ENCODE peak calls at places on chromosomes 1 and 21, in five cellular contexts. B, R, Q, N and T are unnamed samples.

GRCh38 chr1:45925728-45926287 is 122.4 kb downstream of the MAST2 start:
- DNase-seq in B (no peak), R (no peak), Q (peak; percentile 24), N (no peak), T (no peak)

GRCh38 chr1:15985611-15986272 is 9.8 kb upstream of the ZBTB17 start:
- DNase-seq in B (peak; percentile 24), R (no peak), Q (no peak), N (no peak), T (no peak)

GRCh38 chr1:229091721-229092136 is 179.2 kb upstream of the RAB4A start:
- DNase-seq in B (no peak), R (no peak), Q (no peak), N (no peak), T (no peak)

GRCh38 chr21:17044696-17045095 is 468.1 kb upstream of the CXADR start:
- DNase-seq in B (no peak), R (no peak), Q (no peak), N (no peak), T (no peak)

GRCh38 chr21:46099476-46099875 is 1.6 kb downstream of the COL6A2 start:
- DNase-seq in B (peak; percentile 15), R (peak; percentile 13), Q (no peak), N (peak; percentile 47), T (no peak)

GRCh38 chr1:32858791-32859190 is 11.9 kb downstream of the FNDC5 start:
- DNase-seq in B (no peak), R (no peak), Q (no peak), N (no peak), T (no peak)

GRCh38 chr21:35976929-35977328 is 83.4 kb downstream of the SETD4 start:
- DNase-seq in B (no peak), R (no peak), Q (no peak), N (no peak), T (no peak)

GRCh38 chr1:19163261-19163660 is 46.8 kb downstream of the UBR4 start:
- DNase-seq in B (no peak), R (no peak), Q (no peak), N (no peak), T (no peak)

GRCh38 chr1:155200920-155201319 is 6.8 kb downstream of the THBS3 start:
- DNase-seq in B (no peak), R (no peak), Q (no peak), N (no peak), T (no peak)

GRCh38 chr1:202656057-202656456 is 54.2 kb downstream of the SYT2 start:
- DNase-seq in B (peak; percentile 22), R (peak; percentile 54), Q (no peak), N (peak; percentile 54), T (peak; percentile 31)

GRCh38 chr1:179910934-179911333 is 28.8 kb downstream of the TOR1AIP1 start:
- DNase-seq in B (no peak), R (no peak), Q (no peak), N (no peak), T (no peak)

GRCh38 chr21:26120833-26121232 is 49.7 kb downstream of the APP start:
- DNase-seq in B (no peak), R (no peak), Q (no peak), N (no peak), T (no peak)

GRCh38 chr1:159839135-159839849 is 12.6 kb downstream of the SLAMF8 start:
- DNase-seq in B (no peak), R (peak; percentile 22), Q (peak; percentile 36), N (no peak), T (no peak)

GRCh38 chr1:50427818-50428779 is 4.9 kb upstream of the DMRTA2 start:
- DNase-seq in B (no peak), R (no peak), Q (no peak), N (peak; percentile 56), T (no peak)

GRCh38 chr1:180691322-180691721 is 59.5 kb downstream of the XPR1 start:
- DNase-seq in B (no peak), R (no peak), Q (no peak), N (no peak), T (no peak)

GRCh38 chr1:244427647-244428046 is 24.1 kb downstream of the ADSS2 start:
- DNase-seq in B (no peak), R (no peak), Q (no peak), N (no peak), T (no peak)

GRCh38 chr21:31284797-31285397 is 59.2 kb downstream of the TIAM1 start:
- DNase-seq in B (no peak), R (no peak), Q (no peak), N (no peak), T (no peak)

GRCh38 chr1:225915538-225915991 is 8.5 kb downstream of the PYCR2 start:
- DNase-seq in B (no peak), R (no peak), Q (no peak), N (peak; percentile 89), T (no peak)

GRCh38 chr1:29256979-29257804 is 20.9 kb downstream of the PTPRU start:
- DNase-seq in B (no peak), R (no peak), Q (no peak), N (peak; percentile 63), T (no peak)

GRCh38 chr21:42376338-42376982 is 10.1 kb upstream of the TFF1 start:
- DNase-seq in B (no peak), R (peak; percentile 77), Q (no peak), N (no peak), T (no peak)

GRCh38 chr1:246165826-246166709 is 341.0 kb downstream of the SMYD3 start:
- DNase-seq in B (peak; percentile 41), R (no peak), Q (no peak), N (no peak), T (no peak)

GRCh38 chr1:23836037-23836436 is 10.8 kb upstream of the HMGCL start:
- DNase-seq in B (no peak), R (no peak), Q (no peak), N (no peak), T (no peak)

GRCh38 chr1:27646676-27647075 is 11.7 kb upstream of the FGR start:
- DNase-seq in B (no peak), R (no peak), Q (no peak), N (no peak), T (no peak)

GRCh38 chr1:14067686-14068085 is 367.7 kb downstream of the PRDM2 start:
- DNase-seq in B (no peak), R (no peak), Q (no peak), N (no peak), T (no peak)

GRCh38 chr1:116288201-116288598 is 84.8 kb upstream of the ATP1A1 start:
- DNase-seq in B (no peak), R (no peak), Q (peak; percentile 57), N (no peak), T (no peak)

GRCh38 chr21:41374867-41375533 is 13.2 kb downstream of the MX2 start:
- DNase-seq in B (no peak), R (no peak), Q (no peak), N (no peak), T (no peak)

GRCh38 chr1:54324031-54324654 is 82.1 kb downstream of the SSBP3 start:
- DNase-seq in B (no peak), R (peak; percentile 42), Q (no peak), N (no peak), T (no peak)

GRCh38 chr21:40324389-40324788 is 457.2 kb downstream of the PCP4 start:
- DNase-seq in B (no peak), R (no peak), Q (no peak), N (no peak), T (no peak)
- TF ChIP-seq RAD21 in B (no peak), R (no peak), Q (no peak), N (no peak), T (no peak)

GRCh38 chr1:162984699-162985098 is 84.5 kb upstream of the RGS4 start:
- DNase-seq in B (no peak), R (no peak), Q (no peak), N (no peak), T (no peak)

GRCh38 chr1:162988869-162989268 is 80.3 kb upstream of the RGS4 start:
- DNase-seq in B (peak; percentile 2), R (peak; percentile 11), Q (no peak), N (no peak), T (no peak)

GRCh38 chr1:162985816-162986215 is 83.3 kb upstream of the RGS4 start:
- DNase-seq in B (no peak), R (no peak), Q (no peak), N (no peak), T (no peak)

GRCh38 chr1:162990665-162991064 is 78.5 kb upstream of the RGS4 start:
- DNase-seq in B (no peak), R (no peak), Q (no peak), N (no peak), T (no peak)

GRCh38 chr1:162987866-162988265 is 81.3 kb upstream of the RGS4 start:
- DNase-seq in B (no peak), R (no peak), Q (no peak), N (no peak), T (no peak)
- TF ChIP-seq USF2 in B (no peak), R (no peak), Q (no peak), N (no peak), T (no peak)

GRCh38 chr1:43764581-43764980 is 57.2 kb downstream of the ST3GAL3 start:
- DNase-seq in B (no peak), R (no peak), Q (no peak), N (peak; percentile 34), T (no peak)

GRCh38 chr1:43763497-43763973 is 56.2 kb downstream of the ST3GAL3 start:
- DNase-seq in B (peak; percentile 71), R (peak; percentile 71), Q (peak; percentile 72), N (peak; percentile 78), T (peak; percentile 79)

GRCh38 chr1:43766818-43767525 is 59.6 kb downstream of the ST3GAL3 start:
- DNase-seq in B (no peak), R (no peak), Q (peak; percentile 67), N (no peak), T (no peak)

GRCh38 chr1:43768168-43768567 is 60.8 kb downstream of the ST3GAL3 start:
- DNase-seq in B (no peak), R (no peak), Q (no peak), N (no peak), T (no peak)

DNA sequence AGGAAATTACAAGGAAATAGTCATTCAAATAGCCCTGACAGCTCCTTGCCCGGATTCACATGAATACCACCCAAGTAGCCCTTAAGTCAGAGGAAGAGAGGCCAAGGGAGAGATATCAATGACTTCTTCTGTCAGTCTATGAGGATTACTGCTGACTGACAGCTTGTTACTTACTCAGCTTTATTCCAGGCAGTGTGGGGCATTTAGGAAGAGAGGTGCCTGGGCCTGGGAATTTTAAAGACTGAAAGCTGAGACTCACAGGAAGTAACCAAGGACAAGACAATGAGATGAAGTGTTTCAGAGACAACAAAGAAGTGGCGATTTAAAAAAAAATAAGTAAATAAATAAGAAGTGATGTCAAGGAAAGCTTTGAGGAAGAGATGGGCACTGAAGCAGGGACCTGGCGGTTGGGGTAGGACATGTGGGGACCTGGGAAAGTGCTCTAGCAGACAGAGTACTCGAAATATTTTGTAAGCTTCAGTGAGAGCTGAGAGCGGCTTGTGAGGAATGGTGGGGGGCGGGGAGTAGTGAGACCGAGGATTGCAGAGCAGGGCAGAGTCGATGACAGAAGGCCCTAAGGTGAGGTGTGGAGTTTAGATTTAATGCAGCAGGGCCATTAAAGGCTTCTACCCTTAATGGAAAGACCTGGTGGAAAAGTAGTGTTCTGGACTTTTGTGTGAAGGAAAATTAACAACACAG is 58.9 kb downstream of the ST3GAL3 start:
- DNase-seq in B (no peak), R (no peak), Q (no peak), N (no peak), T (no peak)
- TF ChIP-seq REST in B (no peak), R (no peak), Q (no peak), N (no peak), T (no peak)

DNA sequence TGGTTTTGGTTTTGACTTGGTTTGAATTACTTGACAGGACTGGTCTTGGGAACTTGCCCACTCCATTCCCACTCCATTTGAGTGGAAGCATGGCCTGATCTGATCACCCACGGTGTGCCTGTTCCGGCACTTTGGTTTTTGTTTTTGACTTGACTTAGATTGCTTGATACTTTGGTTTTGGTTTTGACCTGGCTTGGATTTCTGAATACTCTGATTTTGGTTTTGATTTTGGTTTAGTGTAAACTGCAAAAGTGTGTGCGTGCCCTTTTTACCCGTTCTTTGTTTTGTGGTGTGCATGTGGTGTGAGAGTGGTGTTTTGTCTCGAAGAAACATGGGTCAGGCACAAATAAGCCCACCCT is 50.0 kb downstream of the ADCY10 start:
- DNase-seq in B (no peak), R (no peak), Q (no peak), N (no peak), T (no peak)
- TF ChIP-seq RAD21 in B (no peak), R (no peak), Q (no peak), N (no peak), T (no peak)